ENCODE peak calls at places on chromosomes 13 and 19, in nine cellular contexts. E is fibroblast of lung; U is CD4-positive, CD25-positive, alpha-beta regulatory T cell; T is ovary; H is stomach; D is trophoblast cell; J is tibial artery; P is cardiac muscle cell; K is pancreas. Y is an unnamed sample. For H3K27me3, the result is how much of the 10 kb centered on the place peaks cover.

GRCh38 chr19:56098731-56099577 is 22.1 kb downstream of the ZNF787 start:
- DNase-seq in K (no peak), J (no peak), E (no peak), P (no peak), D (no peak), T (no peak), H (no peak), U (no peak), Y (no peak)

GRCh38 chr13:102928971-102929370 is 83.1 kb downstream of the ERCC5 start:
- DNase-seq in D (no peak), K (no peak), U (no peak), E (no peak), H (no peak), T (no peak), P (no peak), J (no peak), Y (no peak)

GRCh38 chr13:23609414-23610186 is 39.4 kb downstream of the TNFRSF19 start:
- DNase-seq in D (no peak), H (no peak), J (peak), T (peak), K (no peak), U (peak), E (peak), P (peak), Y (peak)

GRCh38 chr13:90485441-90485840 is 862.0 kb upstream of the MIR17HG start:
- DNase-seq in D (no peak), P (peak), J (no peak), K (no peak), U (no peak), T (no peak), H (no peak), E (peak), Y (no peak)

GRCh38 chr13:25948910-25949309 is 102.9 kb downstream of the SHISA2 start:
- DNase-seq in U (no peak), P (no peak), H (no peak), D (no peak), K (no peak), E (peak), T (no peak), J (no peak), Y (no peak)

GRCh38 chr13:112012705-112013085 is 54.3 kb upstream of the SOX1 start:
- DNase-seq in D (no peak), K (no peak), P (no peak), U (no peak), E (no peak), H (no peak), J (no peak), T (no peak), Y (no peak)

GRCh38 chr13:21971662-21972635 is 301.1 kb downstream of the FGF9 start:
- DNase-seq in J (no peak), K (no peak), U (no peak), T (no peak), H (no peak), D (no peak), P (peak), E (no peak), Y (no peak)

GRCh38 chr19:9848060-9848459 is 12.9 kb downstream of the PIN1 start:
- DNase-seq in U (no peak), E (no peak), H (no peak), P (no peak), T (no peak), D (no peak), K (no peak), J (no peak), Y (no peak)

GRCh38 chr19:1516395-1516753 is 3.6 kb upstream of the ADAMTSL5 start:
- DNase-seq in U (no peak), J (no peak), T (no peak), H (no peak), E (no peak), P (no peak), D (no peak), K (no peak), Y (no peak)

GRCh38 chr13:41130356-41130755 is 2.2 kb downstream of the KBTBD6 start:
- DNase-seq in T (no peak), P (no peak), K (no peak), U (peak), D (no peak), H (no peak), E (peak), J (no peak), Y (no peak)

DNA sequence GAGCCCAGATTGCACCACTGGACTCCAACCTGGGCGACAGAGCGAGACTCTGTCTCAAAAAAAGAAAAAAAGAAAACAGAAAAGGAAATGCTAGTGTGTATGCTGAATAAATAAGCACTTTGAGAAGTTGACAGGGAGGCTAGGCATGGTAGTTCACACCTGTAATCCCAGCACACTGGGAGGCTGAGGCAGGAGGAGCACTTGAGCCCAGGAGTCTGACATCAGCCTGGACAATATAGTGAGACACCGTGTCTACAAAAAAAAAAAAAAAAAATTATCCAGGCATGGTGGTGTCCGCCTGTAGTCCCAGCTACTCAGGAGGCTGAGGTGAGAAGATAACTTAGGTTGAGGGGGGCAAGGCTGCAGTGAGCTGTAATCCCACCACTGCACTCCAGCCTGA is 19.1 kb upstream of the LDLR start:
- DNase-seq in J (no peak), K (no peak), U (no peak), P (no peak), E (no peak), D (no peak), T (no peak), H (no peak), Y (no peak)
- H3K27me3 ChIP-seq in J (under half), K (under half), U (under half), P (under half), E (under half), D (under half), T (under half), H (under half), Y (under half)

DNA sequence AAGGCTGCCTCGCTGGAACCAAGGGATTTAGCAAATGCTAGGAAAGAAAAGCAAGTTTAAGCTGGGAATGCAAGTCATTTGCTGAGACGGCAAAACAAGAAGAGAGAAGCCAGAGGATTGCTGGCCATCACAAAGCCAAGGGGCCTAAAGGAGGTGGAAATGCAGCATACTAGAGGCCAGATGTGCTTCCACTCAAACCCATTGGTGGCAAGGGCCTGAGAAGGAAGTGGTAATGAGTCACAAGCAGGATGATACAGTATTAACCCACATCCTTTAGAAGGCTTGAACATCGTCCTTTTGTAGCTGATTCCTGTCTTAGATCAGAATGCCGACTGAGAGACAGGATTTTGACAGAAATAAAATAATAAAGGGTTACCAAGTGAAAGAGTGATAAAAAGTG is 68.2 kb downstream of the ITGBL1 start:
- DNase-seq in D (no peak), E (peak), H (no peak), P (peak), J (no peak), U (peak), K (no peak), T (no peak), Y (no peak)
- H3K27me3 ChIP-seq in D (under half), E (under half), H (under half), P (under half), J (under half), U (under half), K (under half), T (under half), Y (under half)

DNA sequence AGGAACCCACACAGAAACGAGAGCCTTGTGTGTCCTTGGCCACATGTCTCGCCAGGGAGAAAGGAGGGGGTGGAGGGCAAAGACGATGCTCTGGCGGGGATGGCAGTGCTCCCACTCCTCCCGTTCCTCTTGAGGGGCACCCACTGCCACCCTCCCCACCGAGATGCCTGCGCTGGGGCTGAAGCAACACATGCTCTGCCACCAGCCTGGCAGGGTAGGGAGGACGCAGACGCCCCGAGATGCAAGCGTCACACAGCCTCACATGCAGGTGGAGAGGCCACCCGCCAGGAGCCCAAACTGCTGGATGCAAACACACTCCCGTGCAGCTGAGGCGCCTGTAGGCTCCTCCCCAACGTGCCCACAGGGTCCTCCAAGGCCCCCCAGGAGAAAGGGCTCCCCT is 2.7 kb downstream of the ADGRL1 start:
- DNase-seq in D (no peak), H (no peak), K (no peak), J (no peak), P (no peak), U (no peak), T (no peak), E (no peak), Y (no peak)
- H3K27me3 ChIP-seq in D (under half), H (under half), K (under half), J (under half), P (under half), U (under half), T (under half), E (under half), Y (under half)

DNA sequence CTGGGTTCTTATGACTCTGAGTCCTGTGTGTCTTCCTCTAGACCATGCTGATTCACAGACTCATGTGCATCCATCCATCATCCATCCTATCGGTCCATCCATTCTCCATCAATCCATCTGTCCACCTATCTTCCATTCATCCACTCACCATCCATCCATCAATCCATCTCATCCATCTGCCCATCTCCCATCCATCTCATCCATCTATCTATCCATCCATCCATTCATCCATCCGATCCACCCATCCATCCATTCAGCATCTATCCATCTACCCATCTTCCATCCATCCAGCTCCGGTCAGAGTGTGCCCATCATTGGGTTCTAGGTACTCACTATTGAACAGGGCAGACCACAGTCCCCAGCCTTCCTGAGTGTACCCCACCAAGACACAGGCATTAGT is 75.6 kb downstream of the SLC7A1 start:
- DNase-seq in J (no peak), D (no peak), E (no peak), K (no peak), U (no peak), T (no peak), H (no peak), P (no peak), Y (no peak)
- H3K27me3 ChIP-seq in J (under half), D (under half), E (under half), K (under half), U (under half), T (under half), H (under half), P (under half), Y (under half)

GRCh38 chr13:32210081-32210480 is 105.1 kb downstream of the ZAR1L start:
- DNase-seq in P (no peak), J (no peak), T (no peak), K (no peak), E (no peak), H (no peak), D (no peak), U (no peak), Y (no peak)
- H3K27me3 ChIP-seq in P (under half), J (under half), T (under half), K (under half), E (under half), H (under half), D (under half), U (under half), Y (under half)

GRCh38 chr19:28420731-28421550 is 792.0 kb downstream of the UQCRFS1 start:
- DNase-seq in H (no peak), D (no peak), P (no peak), U (no peak), J (no peak), T (no peak), K (no peak), E (peak), Y (no peak)
- H3K27me3 ChIP-seq in H (under half), D (under half), P (under half), U (under half), J (under half), T (under half), K (under half), E (under half), Y (under half)

GRCh38 chr19:4780860-4781259 is 10.7 kb upstream of the FEM1A start:
- DNase-seq in P (no peak), J (no peak), H (no peak), T (no peak), D (no peak), K (no peak), E (no peak), U (no peak), Y (no peak)

GRCh38 chr19:4776436-4777205 is 14.9 kb upstream of the FEM1A start:
- DNase-seq in K (no peak), D (peak), E (no peak), H (no peak), T (no peak), J (no peak), P (no peak), U (no peak), Y (no peak)

GRCh38 chr19:4781851-4782250 is 9.7 kb upstream of the FEM1A start:
- DNase-seq in D (no peak), H (no peak), K (no peak), P (no peak), T (no peak), U (no peak), J (no peak), E (no peak), Y (no peak)
- H3K27me3 ChIP-seq in D (under half), H (half or more), K (under half), P (under half), T (under half), U (under half), J (half or more), E (under half), Y (under half)

GRCh38 chr19:54042989-54043388 is 20.7 kb downstream of the VSTM1 start:
- DNase-seq in E (no peak), U (no peak), K (no peak), H (no peak), P (no peak), D (no peak), T (no peak), J (no peak), Y (no peak)

GRCh38 chr19:54045771-54046170 is 17.9 kb downstream of the VSTM1 start:
- DNase-seq in H (no peak), U (no peak), P (no peak), T (no peak), E (no peak), D (no peak), J (no peak), K (no peak), Y (no peak)

GRCh38 chr19:54041969-54042606 is 21.6 kb downstream of the VSTM1 start:
- DNase-seq in H (no peak), E (no peak), J (no peak), U (no peak), K (no peak), P (no peak), D (no peak), T (no peak), Y (no peak)

GRCh38 chr19:54047626-54048025 is 16.1 kb downstream of the VSTM1 start:
- DNase-seq in U (no peak), K (no peak), J (no peak), T (no peak), P (no peak), D (no peak), E (no peak), H (no peak), Y (no peak)
- H3K27me3 ChIP-seq in U (under half), K (under half), J (under half), T (under half), P (under half), D (under half), E (under half), H (half or more), Y (under half)

GRCh38 chr19:4506449-4507149 is 11.7 kb downstream of the PLIN4 start:
- DNase-seq in D (no peak), J (no peak), H (no peak), U (no peak), E (peak), P (peak), T (no peak), K (no peak), Y (no peak)

GRCh38 chr19:4510435-4511255 is 7.6 kb downstream of the PLIN4 start:
- DNase-seq in H (no peak), P (no peak), J (no peak), D (no peak), K (no peak), T (no peak), E (no peak), U (no peak), Y (no peak)

GRCh38 chr19:4507150-4507452 is 11.2 kb downstream of the PLIN4 start:
- DNase-seq in P (no peak), D (no peak), H (no peak), K (no peak), U (no peak), T (no peak), J (no peak), E (no peak), Y (peak)

GRCh38 chr19:4507804-4508203 is 10.5 kb downstream of the PLIN4 start:
- DNase-seq in K (no peak), E (no peak), U (no peak), D (no peak), J (no peak), H (no peak), P (no peak), T (no peak), Y (no peak)

GRCh38 chr19:4508698-4509097 is 9.6 kb downstream of the PLIN4 start:
- DNase-seq in J (no peak), U (no peak), P (no peak), H (no peak), D (peak), T (no peak), K (no peak), E (no peak), Y (no peak)
- H3K27me3 ChIP-seq in J (under half), U (under half), P (under half), H (under half), D (under half), T (under half), K (under half), E (under half), Y (under half)

GRCh38 chr13:27919934-27920676 is at the start of gene PDX1:
- DNase-seq in D (no peak), K (peak), H (peak), P (no peak), T (no peak), U (peak), J (no peak), E (no peak), Y (no peak)

GRCh38 chr13:27920677-27921420 is 1.0 kb downstream of the PDX1 start:
- DNase-seq in E (no peak), U (no peak), J (no peak), D (no peak), P (peak), H (no peak), K (no peak), T (no peak), Y (no peak)

GRCh38 chr13:27918041-27918917 is 1.5 kb upstream of the PDX1 start:
- DNase-seq in P (no peak), T (no peak), K (peak), U (no peak), E (no peak), D (no peak), J (no peak), H (no peak), Y (no peak)

GRCh38 chr13:27918918-27919255 is 913 bp upstream of the PDX1 start:
- DNase-seq in D (no peak), P (no peak), H (no peak), U (no peak), T (no peak), E (no peak), K (no peak), J (no peak), Y (no peak)

DNA sequence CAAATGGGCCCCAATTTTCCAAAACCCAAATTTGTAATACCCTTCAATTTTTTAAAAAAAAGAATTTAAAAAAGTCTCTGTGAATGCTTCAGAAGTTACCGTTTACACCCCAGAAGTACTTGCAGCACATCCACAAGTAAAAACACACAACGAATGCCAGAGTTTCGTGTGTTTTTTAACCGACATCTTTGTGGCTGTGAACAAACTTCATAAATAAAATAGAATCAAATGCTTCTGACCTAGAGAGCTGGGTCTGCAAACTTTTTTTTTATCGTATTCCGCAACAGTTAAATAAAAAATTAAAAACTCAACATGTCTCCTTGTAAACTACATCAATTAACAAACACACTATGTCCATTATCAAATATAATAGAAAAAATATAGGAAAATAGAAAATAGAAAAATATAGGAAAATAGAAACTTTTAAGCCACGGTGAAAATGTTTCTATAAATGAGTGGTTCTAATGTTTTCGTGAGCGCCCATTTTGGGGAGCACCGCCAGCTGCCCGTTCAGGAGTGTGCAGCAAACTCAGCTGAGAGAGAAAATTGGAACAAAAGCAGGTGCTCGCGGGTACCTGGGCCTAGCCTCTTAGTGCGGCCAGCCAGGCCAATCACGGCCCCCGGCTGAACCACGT is 384 bp upstream of the PDX1 start:
- DNase-seq in H (no peak), T (no peak), P (no peak), E (no peak), U (no peak), J (no peak), K (no peak), D (no peak), Y (no peak)
- H3K27me3 ChIP-seq in H (half or more), T (under half), P (half or more), E (half or more), U (under half), J (half or more), K (under half), D (half or more), Y (half or more)

Y was measured in adrenal gland.